ENCODE peak calls at places on chromosomes 4 and X, in nine cellular contexts. W is amygdala, V is astrocyte of the spinal cord, Z is activated B cell treated with CpG ODN at 0.5 μM for 24 hours, P is activated T-cell treated with anti-CD3 and anti-CD28 coated beads for 4 hours, U is H7, D is ELF-1, S is posterior cingulate gyrus, G is heart left ventricle. B is an unnamed sample.

GRCh38 chr4:159105063-159105414 is 2.2 kb downstream of the RAPGEF2 start:
- DNase-seq in W (no peak), V (peak), Z (no peak), P (no peak), U (no peak), D (no peak), S (no peak), G (no peak), B (no peak)

GRCh38 chr4:965766-966134 is 7.6 kb downstream of the DGKQ start:
- DNase-seq in W (no peak), V (no peak), Z (no peak), P (no peak), U (no peak), D (no peak), S (no peak), G (peak), B (no peak)

GRCh38 chr4:152614337-152614736 is 65.5 kb downstream of the TMEM154 start:
- DNase-seq in W (no peak), V (no peak), Z (no peak), P (no peak), U (no peak), D (no peak), S (no peak), G (no peak), B (peak)

GRCh38 chr4:68748181-68748981 is 67.4 kb upstream of the UGT2B10 start:
- DNase-seq in W (no peak), V (no peak), Z (no peak), P (no peak), U (no peak), D (no peak), S (no peak), G (no peak), B (no peak)

GRCh38 chr4:168585168-168586091 is 88.6 kb downstream of the PALLD start:
- DNase-seq in W (no peak), V (peak), Z (no peak), P (no peak), U (peak), D (peak), S (peak), G (peak), B (no peak)

GRCh38 chrX:70970482-70970999 is 39.6 kb upstream of the SLC7A3 start:
- DNase-seq in W (no peak), V (peak), Z (no peak), P (no peak), U (no peak), D (peak), S (no peak), G (no peak), B (no peak)

GRCh38 chr4:41526628-41527027 is 11.3 kb upstream of the LIMCH1 start:
- DNase-seq in W (no peak), V (no peak), Z (no peak), P (no peak), U (no peak), D (no peak), S (no peak), G (no peak), B (no peak)

GRCh38 chrX:151711787-151712186 is 4.0 kb upstream of the FATE1 start:
- DNase-seq in W (no peak), V (no peak), Z (no peak), P (no peak), U (no peak), D (no peak), S (no peak), G (no peak), B (no peak)

GRCh38 chr4:85777908-85778808 is 303.2 kb downstream of the ARHGAP24 start:
- DNase-seq in W (no peak), V (peak), Z (no peak), P (no peak), U (no peak), D (no peak), S (no peak), G (no peak), B (no peak)

GRCh38 chrX:14027031-14027430 is 2.7 kb downstream of the GEMIN8 start:
- DNase-seq in W (peak), V (peak), Z (no peak), P (no peak), U (no peak), D (no peak), S (peak), G (peak), B (no peak)

GRCh38 chr4:53676402-53676871 is 85.2 kb upstream of the LNX1 start:
- DNase-seq in W (no peak), V (no peak), Z (no peak), P (no peak), U (no peak), D (no peak), S (no peak), G (no peak), B (no peak)

GRCh38 chr4:48079972-48080391 is 54.1 kb downstream of the TXK start:
- DNase-seq in W (no peak), V (peak), Z (no peak), P (no peak), U (no peak), D (no peak), S (no peak), G (no peak), B (no peak)

GRCh38 chr4:10917475-10918103 is 233.0 kb upstream of the CLNK start:
- DNase-seq in W (no peak), V (peak), Z (no peak), P (no peak), U (no peak), D (no peak), S (no peak), G (no peak), B (no peak)